ENCODE peak calls at places on chromosomes 11 and 22, in nine cellular contexts. K is stromal cell of bone marrow; H is RWPE1; M is ELR; A is activated naive CD4-positive, alpha-beta T cell; D is activated T-cell treated with anti-CD3 and anti-CD28 coated beads for 4 hours; R is sigmoid colon; L is activated gamma-delta T cell treated with Interleukin-2 at 50 U/mL for 16 hours; I is stimulated activated CD4-positive, alpha-beta T cell treated with anti-CD3 and anti-CD28 coated beads, Interleukin-12 subunit alpha, Interleukin-12 subunit beta, amount 100 ng/mL, for 48 hours. B is an unnamed sample.

GRCh38 chr11:18203723-18204122 is 31.1 kb downstream of the MRGPRX4 start:
- DNase-seq in K (peak), H (peak), M (peak), A (no peak), D (no peak), R (no peak), L (no peak), I (no peak), B (no peak)

GRCh38 chr11:91194551-91194950 is 971.7 kb upstream of the CHORDC1 start:
- DNase-seq in K (no peak), H (no peak), M (no peak), A (no peak), D (no peak), R (no peak), L (no peak), I (no peak), B (no peak)

GRCh38 chr22:45896961-45897538 is 79.9 kb downstream of the WNT7B start:
- DNase-seq in K (no peak), H (no peak), M (no peak), A (no peak), D (no peak), R (no peak), L (no peak), I (no peak), B (no peak)

GRCh38 chr11:63643205-63643604 is 28.0 kb downstream of the ATL3 start:
- DNase-seq in K (no peak), H (no peak), M (no peak), A (no peak), D (no peak), R (no peak), L (no peak), I (no peak), B (no peak)

GRCh38 chr11:134287561-134287960 is 11.4 kb downstream of the GLB1L3 start:
- DNase-seq in K (no peak), H (no peak), M (no peak), A (no peak), D (no peak), R (no peak), L (no peak), I (no peak), B (no peak)

GRCh38 chr22:46465348-46465725 is 72.1 kb downstream of the CELSR1 start:
- DNase-seq in K (no peak), H (no peak), M (no peak), A (no peak), D (no peak), R (no peak), L (no peak), I (no peak), B (no peak)

GRCh38 chr22:25919452-25919851 is 177.5 kb downstream of the MYO18B start:
- DNase-seq in K (no peak), H (no peak), M (no peak), A (no peak), D (no peak), R (no peak), L (no peak), I (no peak), B (no peak)

GRCh38 chr11:62842171-62842717 is 2.9 kb upstream of the WDR74 start:
- DNase-seq in K (no peak), H (no peak), M (no peak), A (peak), D (peak), R (peak), L (peak), I (no peak), B (no peak)

GRCh38 chr11:133724116-133724515 is 121.2 kb downstream of the SPATA19 start:
- DNase-seq in K (no peak), H (no peak), M (no peak), A (no peak), D (no peak), R (no peak), L (no peak), I (no peak), B (no peak)

GRCh38 chr22:33666661-33667619 is 253.3 kb downstream of the LARGE1 start:
- DNase-seq in K (no peak), H (no peak), M (no peak), A (no peak), D (no peak), R (no peak), L (no peak), I (no peak), B (no peak)

GRCh38 chr22:23908561-23909205 is 14.5 kb downstream of the MIF start:
- DNase-seq in K (no peak), H (no peak), M (no peak), A (no peak), D (no peak), R (no peak), L (no peak), I (no peak), B (no peak)

GRCh38 chr22:40325315-40325714 is 21.0 kb upstream of the ADSL start:
- DNase-seq in K (no peak), H (no peak), M (no peak), A (no peak), D (peak), R (no peak), L (peak), I (no peak), B (no peak)

GRCh38 chr11:130313383-130314183 is 1.1 kb downstream of the ZBTB44 start:
- DNase-seq in K (no peak), H (peak), M (peak), A (no peak), D (no peak), R (no peak), L (no peak), I (peak), B (peak)

GRCh38 chr11:76335827-76336226 is 45.1 kb downstream of the THAP12 start:
- DNase-seq in K (no peak), H (no peak), M (no peak), A (no peak), D (no peak), R (no peak), L (no peak), I (no peak), B (no peak)

GRCh38 chr11:19557720-19558140 is 154.9 kb upstream of the NAV2 start:
- DNase-seq in K (peak), H (peak), M (peak), A (peak), D (peak), R (peak), L (peak), I (peak), B (peak)

GRCh38 chr11:129265125-129265788 is 73.1 kb upstream of the ARHGAP32 start:
- DNase-seq in K (no peak), H (no peak), M (peak), A (no peak), D (no peak), R (no peak), L (no peak), I (no peak), B (no peak)

GRCh38 chr11:101916422-101916821 is at the start of gene ANGPTL5:
- DNase-seq in K (no peak), H (no peak), M (no peak), A (no peak), D (no peak), R (no peak), L (no peak), I (no peak), B (peak)

GRCh38 chr22:46088541-46089311 is 61.6 kb upstream of the PPARA start:
- DNase-seq in K (no peak), H (no peak), M (peak), A (no peak), D (no peak), R (peak), L (no peak), I (no peak), B (no peak)

GRCh38 chr11:121300313-121300971 is 7.9 kb downstream of the SC5D start:
- DNase-seq in K (no peak), H (no peak), M (no peak), A (no peak), D (no peak), R (no peak), L (no peak), I (no peak), B (no peak)

GRCh38 chr22:28464179-28464578 is 215.5 kb downstream of the TTC28 start:
- DNase-seq in K (no peak), H (no peak), M (no peak), A (no peak), D (no peak), R (no peak), L (no peak), I (no peak), B (peak)

GRCh38 chr22:38144025-38144405 is 33.5 kb upstream of the BAIAP2L2 start:
- DNase-seq in K (no peak), H (no peak), M (peak), A (no peak), D (no peak), R (no peak), L (no peak), I (no peak), B (no peak)

GRCh38 chr22:20235453-20235991 is 32.6 kb downstream of the RTN4R start:
- DNase-seq in K (no peak), H (no peak), M (no peak), A (no peak), D (no peak), R (no peak), L (no peak), I (no peak), B (no peak)

GRCh38 chr11:14537134-14537599 is 17.0 kb upstream of the PSMA1 start:
- DNase-seq in K (no peak), H (peak), M (peak), A (peak), D (peak), R (no peak), L (peak), I (peak), B (peak)

GRCh38 chr11:64094463-64095223 is 58.9 kb downstream of the FLRT1 start:
- DNase-seq in K (peak), H (peak), M (peak), A (no peak), D (no peak), R (peak), L (no peak), I (no peak), B (peak)

GRCh38 chr11:111729441-111729840 is 36.7 kb downstream of the PPP2R1B start:
- DNase-seq in K (no peak), H (no peak), M (no peak), A (no peak), D (no peak), R (no peak), L (no peak), I (no peak), B (no peak)

GRCh38 chr11:66639066-66639813 is 737 bp downstream of the RBM4 start:
- DNase-seq in K (peak), H (no peak), M (peak), A (peak), D (peak), R (peak), L (peak), I (no peak), B (peak)

GRCh38 chr11:64583296-64584262 is 7.4 kb upstream of the SLC22A12 start:
- DNase-seq in K (peak), H (no peak), M (no peak), A (no peak), D (no peak), R (peak), L (no peak), I (no peak), B (peak)

B was measured in Caki2.